ENCODE peak calls at places on chromosomes 16 and 17, in ten cellular contexts. U is left lung; W is T follicular helper cell; M is stimulated activated CD8-positive, alpha-beta memory T cell treated with anti-CD3 and anti-CD28 coated beads, Interleukin-4, amount 100 ng/mL, for 4 hours; G is SHP77; R is MV-4-11; L is amniotic stem cell; C is activated naive CD8-positive, alpha-beta T cell treated with anti-CD3 and anti-CD28 coated beads for 36 hours; K is activated T-helper 1 cell treated with Interleukin-2 at 50 U/mL for 16 hours; S is tibial nerve. P is an unnamed sample.
A peak's percentile ranks its signal among the peaks of the same experiment; 100 is the strongest.

GRCh38 chr17:8382052-8382879 is 727 bp downstream of the RPL26 start:
- DNase-seq in G (no peak), K (no peak), L (no peak), M (no peak), W (no peak), C (no peak), U (no peak), R (no peak), S (no peak), P (no peak)

GRCh38 chr17:2755941-2756724 is 6.7 kb upstream of the CCDC92B start:
- DNase-seq in L (no peak), R (no peak), S (no peak), G (peak; percentile 51), K (no peak), M (no peak), U (no peak), W (no peak), C (no peak), P (no peak)

GRCh38 chr17:16085066-16085699 is 85.6 kb downstream of the TTC19 start:
- DNase-seq in U (no peak), W (no peak), M (no peak), G (no peak), R (no peak), C (no peak), K (no peak), L (peak; percentile 2), S (no peak), P (no peak)

GRCh38 chr17:50467855-50468119 is 893 bp downstream of the CHAD start:
- DNase-seq in U (peak; percentile 27), L (no peak), W (no peak), S (no peak), C (no peak), K (no peak), R (no peak), G (no peak), M (no peak), P (no peak)

GRCh38 chr17:80636356-80637285 is 92.0 kb downstream of the RPTOR start:
- DNase-seq in L (no peak), G (no peak), W (no peak), U (no peak), S (no peak), C (peak; percentile 8), R (peak; percentile 45), K (no peak), M (no peak), P (no peak)

GRCh38 chr16:2846511-2847310 is 11.3 kb downstream of the PRSS22 start:
- DNase-seq in W (no peak), M (no peak), C (no peak), L (no peak), R (no peak), K (no peak), U (no peak), G (no peak), S (no peak), P (no peak)

GRCh38 chr17:80169784-80170500 is at the start of gene CARD14:
- DNase-seq in K (no peak), U (no peak), W (no peak), C (no peak), S (no peak), M (no peak), L (no peak), R (no peak), G (no peak), P (no peak)

GRCh38 chr16:28984619-28985135 is at the start of gene LAT:
- DNase-seq in W (peak; percentile 72), M (no peak), C (peak; percentile 76), K (peak; percentile 81), G (no peak), U (peak; percentile 48), S (no peak), L (no peak), R (peak; percentile 78), P (no peak)

GRCh38 chr17:12734852-12735430 is 54.4 kb upstream of the ARHGAP44 start:
- DNase-seq in G (no peak), U (no peak), L (no peak), R (no peak), K (no peak), S (no peak), C (no peak), M (no peak), W (no peak), P (no peak)

GRCh38 chr16:12881771-12882170 is 19.6 kb upstream of the SHISA9 start:
- DNase-seq in W (no peak), R (no peak), M (no peak), C (no peak), L (no peak), K (no peak), G (no peak), U (no peak), S (no peak), P (no peak)

GRCh38 chr17:65092262-65092661 is 35.7 kb upstream of the GNA13 start:
- DNase-seq in G (no peak), U (no peak), L (no peak), W (no peak), R (no peak), M (no peak), S (no peak), K (no peak), C (no peak), P (no peak)

GRCh38 chr17:41307647-41308046 is 1.5 kb downstream of the KRTAP16-1 start:
- DNase-seq in M (no peak), S (no peak), G (no peak), K (no peak), W (no peak), L (no peak), C (no peak), R (no peak), U (peak; percentile 56), P (no peak)

GRCh38 chr16:52467753-52468152 is 79.2 kb downstream of the TOX3 start:
- DNase-seq in C (no peak), S (no peak), M (no peak), U (no peak), G (no peak), R (no peak), K (no peak), W (no peak), L (no peak), P (no peak)

GRCh38 chr16:67463059-67463458 is 17.9 kb downstream of the ATP6V0D1 start:
- DNase-seq in M (no peak), L (no peak), W (no peak), C (no peak), K (no peak), G (no peak), R (no peak), U (no peak), S (no peak), P (no peak)

GRCh38 chr17:34716291-34716690 is 136.9 kb downstream of the TMEM132E start:
- DNase-seq in G (no peak), S (no peak), R (no peak), K (no peak), M (no peak), L (no peak), W (no peak), U (no peak), C (no peak), P (no peak)

GRCh38 chr17:79179334-79179733 is 104.7 kb downstream of the ENGASE start:
- DNase-seq in U (no peak), C (no peak), S (no peak), M (no peak), W (no peak), R (no peak), G (no peak), K (no peak), L (no peak), P (no peak)

GRCh38 chr16:69712914-69713581 is 13.3 kb downstream of the NQO1 start:
- DNase-seq in K (no peak), L (no peak), R (no peak), M (no peak), S (no peak), U (no peak), W (no peak), G (no peak), C (no peak), P (no peak)

GRCh38 chr17:12756786-12757185 is 32.5 kb upstream of the ARHGAP44 start:
- DNase-seq in L (no peak), W (no peak), R (no peak), G (no peak), C (no peak), S (no peak), K (no peak), U (no peak), M (no peak), P (no peak)

GRCh38 chr17:45382226-45382625 is 50.4 kb downstream of the ARHGAP27 start:
- DNase-seq in C (no peak), G (no peak), U (no peak), S (no peak), K (no peak), M (no peak), L (no peak), W (no peak), R (no peak), P (no peak)

GRCh38 chr16:77376358-77376757 is 58.5 kb downstream of the ADAMTS18 start:
- DNase-seq in L (no peak), U (no peak), M (no peak), W (no peak), G (no peak), C (no peak), K (no peak), R (no peak), S (no peak), P (no peak)

GRCh38 chr16:23691483-23692189 is 12.9 kb downstream of the PLK1 start:
- DNase-seq in C (no peak), L (no peak), S (no peak), M (no peak), R (peak; percentile 38), K (no peak), U (no peak), G (no peak), W (no peak), P (no peak)

GRCh38 chr16:2495041-2495440 is 18.7 kb upstream of the ATP6V0C start:
- DNase-seq in L (no peak), S (no peak), W (no peak), G (no peak), M (no peak), C (no peak), K (no peak), R (no peak), U (no peak), P (no peak)

GRCh38 chr16:77995843-77996455 is 26.4 kb upstream of the CLEC3A start:
- DNase-seq in W (no peak), K (no peak), G (no peak), L (no peak), R (no peak), S (no peak), M (no peak), C (no peak), U (no peak), P (no peak)

GRCh38 chr17:51000835-51001638 is 119.6 kb downstream of the SPAG9 start:
- DNase-seq in R (peak; percentile 50), L (peak; percentile 32), W (no peak), U (no peak), K (no peak), C (no peak), S (peak; percentile 64), G (peak; percentile 34), M (no peak), P (no peak)

GRCh38 chr16:5056347-5056746 is 9.4 kb downstream of the C16orf89 start:
- DNase-seq in W (peak; percentile 4), R (peak; percentile 34), L (no peak), U (peak; percentile 36), S (no peak), C (peak; percentile 64), K (no peak), G (no peak), M (peak; percentile 11), P (no peak)

GRCh38 chr17:27513849-27514248 is 57.6 kb downstream of the KSR1 start:
- DNase-seq in K (no peak), M (no peak), U (no peak), C (no peak), S (no peak), L (no peak), G (no peak), W (no peak), R (no peak), P (no peak)

GRCh38 chr17:65558683-65559311 is 2.7 kb downstream of the AXIN2 start:
- DNase-seq in G (no peak), S (no peak), W (no peak), R (no peak), C (no peak), M (no peak), K (no peak), U (no peak), L (no peak), P (peak; percentile 40)

GRCh38 chr16:73154063-73154870 is 106.3 kb upstream of the ZFHX3 start:
- DNase-seq in M (no peak), C (no peak), U (peak; percentile 70), S (peak; percentile 48), L (no peak), G (no peak), R (peak; percentile 100), K (no peak), W (no peak), P (no peak)

P was measured in ovary.